ENCODE peak calls at places on chromosomes 12 and 14, in four cellular contexts. One of them, this sample, is unnamed.

GRCh38 chr12:68310370-68310769 is 21.8 kb downstream of the MDM1 start:
- DNase-seq in H9: no peak
- DNase-seq in IMR-90: peak; percentile 95
- DNase-seq in neuronal stem cell: no peak
- DNase-seq in this sample: no peak

GRCh38 chr12:131028587-131029338 is 75.1 kb downstream of the ADGRD1 start:
- DNase-seq in H9: no peak
- DNase-seq in IMR-90: no peak
- DNase-seq in neuronal stem cell: no peak
- DNase-seq in this sample: peak; percentile 62

GRCh38 chr12:11877869-11878780 is 192.6 kb upstream of the BCL2L14 start:
- DNase-seq in H9: no peak
- DNase-seq in IMR-90: peak; percentile 80
- DNase-seq in neuronal stem cell: no peak
- DNase-seq in this sample: no peak

GRCh38 chr12:49054096-49054495 is 6.5 kb downstream of the KMT2D start:
- DNase-seq in H9: no peak
- DNase-seq in IMR-90: no peak
- DNase-seq in neuronal stem cell: no peak
- DNase-seq in this sample: no peak

GRCh38 chr14:64722842-64723447 is 18.7 kb downstream of the PLEKHG3 start:
- DNase-seq in H9: no peak
- DNase-seq in IMR-90: no peak
- DNase-seq in neuronal stem cell: no peak
- DNase-seq in this sample: no peak

GRCh38 chr14:101034986-101035385 is 131.5 kb upstream of the RTL1 start:
- DNase-seq in H9: no peak
- DNase-seq in IMR-90: no peak
- DNase-seq in neuronal stem cell: no peak
- DNase-seq in this sample: no peak

GRCh38 chr12:71846322-71846940 is 6.9 kb downstream of the TBC1D15 start:
- DNase-seq in H9: no peak
- DNase-seq in IMR-90: peak; percentile 47
- DNase-seq in neuronal stem cell: no peak
- DNase-seq in this sample: peak; percentile 59

GRCh38 chr12:83826112-83826511 is 1086.5 kb downstream of the SLC6A15 start:
- DNase-seq in H9: peak; percentile 84
- DNase-seq in IMR-90: peak; percentile 28
- DNase-seq in neuronal stem cell: peak; percentile 24
- DNase-seq in this sample: peak; percentile 7

GRCh38 chr14:24944800-24945199 is 105.1 kb downstream of the STXBP6 start:
- DNase-seq in H9: no peak
- DNase-seq in IMR-90: no peak
- DNase-seq in neuronal stem cell: no peak
- DNase-seq in this sample: no peak

GRCh38 chr14:57714487-57714899 is 151.4 kb downstream of the SLC35F4 start:
- DNase-seq in H9: peak; percentile 55
- DNase-seq in IMR-90: no peak
- DNase-seq in neuronal stem cell: no peak
- DNase-seq in this sample: peak; percentile 4

GRCh38 chr14:55223364-55223763 is 32.0 kb upstream of the DLGAP5 start:
- DNase-seq in H9: no peak
- DNase-seq in IMR-90: no peak
- DNase-seq in neuronal stem cell: no peak
- DNase-seq in this sample: no peak

GRCh38 chr12:102757154-102757873 is 159.7 kb downstream of the PAH start:
- DNase-seq in H9: no peak
- DNase-seq in IMR-90: no peak
- DNase-seq in neuronal stem cell: no peak
- DNase-seq in this sample: no peak

GRCh38 chr12:91893476-91893875 is 252.2 kb downstream of the BTG1 start:
- DNase-seq in H9: no peak
- DNase-seq in IMR-90: no peak
- DNase-seq in neuronal stem cell: no peak
- DNase-seq in this sample: peak; percentile 26

GRCh38 chr14:100592972-100593371 is 5.8 kb upstream of the BEGAIN start:
- DNase-seq in H9: no peak
- DNase-seq in IMR-90: no peak
- DNase-seq in neuronal stem cell: no peak
- DNase-seq in this sample: no peak

GRCh38 chr12:100156731-100157426 is 14.2 kb upstream of the BLTP3B start:
- DNase-seq in H9: no peak
- DNase-seq in IMR-90: no peak
- DNase-seq in neuronal stem cell: no peak
- DNase-seq in this sample: no peak

GRCh38 chr12:59041241-59042121 is 121.2 kb upstream of the LRIG3 start:
- DNase-seq in H9: no peak
- DNase-seq in IMR-90: peak; percentile 96
- DNase-seq in neuronal stem cell: no peak
- DNase-seq in this sample: peak; percentile 90

GRCh38 chr12:182381-182883 is 31.5 kb downstream of the SLC6A12 start:
- DNase-seq in H9: no peak
- DNase-seq in IMR-90: peak; percentile 93
- DNase-seq in neuronal stem cell: no peak
- DNase-seq in this sample: no peak

GRCh38 chr12:104615048-104615561 is 158.4 kb downstream of the CHST11 start:
- DNase-seq in H9: no peak
- DNase-seq in IMR-90: no peak
- DNase-seq in neuronal stem cell: no peak
- DNase-seq in this sample: peak; percentile 56

GRCh38 chr12:69368171-69368570 is 8.6 kb downstream of the YEATS4 start:
- DNase-seq in H9: no peak
- DNase-seq in IMR-90: no peak
- DNase-seq in neuronal stem cell: no peak
- DNase-seq in this sample: no peak

GRCh38 chr12:26029741-26030033 is 71.2 kb downstream of the RASSF8 start:
- DNase-seq in H9: no peak
- DNase-seq in IMR-90: peak; percentile 30
- DNase-seq in neuronal stem cell: no peak
- DNase-seq in this sample: no peak

GRCh38 chr12:126905752-126906151 is 1361.2 kb upstream of the TMEM132C start:
- DNase-seq in H9: no peak
- DNase-seq in IMR-90: no peak
- DNase-seq in neuronal stem cell: no peak
- DNase-seq in this sample: no peak
- H2AK5ac ChIP-seq in H9: no peak overlapping the region
- H2AK5ac ChIP-seq in IMR-90: no peak overlapping the region
- H2AK5ac ChIP-seq in neuronal stem cell: no peak overlapping the region
- H2AK5ac ChIP-seq in this sample: no peak overlapping the region

GRCh38 chr12:106301611-106302321 is 767 bp upstream of the TCP11L2 start:
- DNase-seq in H9: peak; percentile 72
- DNase-seq in IMR-90: peak; percentile 64
- DNase-seq in neuronal stem cell: peak; percentile 24
- DNase-seq in this sample: peak; percentile 69
- H4K91ac ChIP-seq in H9: no peak overlapping the region
- H4K91ac ChIP-seq in IMR-90: peak overlapping the region; percentile 90
- H4K91ac ChIP-seq in neuronal stem cell: no peak overlapping the region
- H4K91ac ChIP-seq in this sample: peak overlapping the region; percentile 37

GRCh38 chr12:111411187-111411764 is 5.6 kb downstream of the SH2B3 start:
- DNase-seq in H9: no peak
- DNase-seq in IMR-90: no peak
- DNase-seq in neuronal stem cell: no peak
- DNase-seq in this sample: no peak

GRCh38 chr12:111408686-111409402 is 3.1 kb downstream of the SH2B3 start:
- DNase-seq in H9: no peak
- DNase-seq in IMR-90: no peak
- DNase-seq in neuronal stem cell: no peak
- DNase-seq in this sample: no peak

GRCh38 chr12:111410229-111411186 is 4.8 kb downstream of the SH2B3 start:
- DNase-seq in H9: no peak
- DNase-seq in IMR-90: no peak
- DNase-seq in neuronal stem cell: no peak
- DNase-seq in this sample: no peak

GRCh38 chr12:111408116-111408440 is 2.4 kb downstream of the SH2B3 start:
- DNase-seq in H9: no peak
- DNase-seq in IMR-90: no peak
- DNase-seq in neuronal stem cell: no peak
- DNase-seq in this sample: no peak

DNA sequence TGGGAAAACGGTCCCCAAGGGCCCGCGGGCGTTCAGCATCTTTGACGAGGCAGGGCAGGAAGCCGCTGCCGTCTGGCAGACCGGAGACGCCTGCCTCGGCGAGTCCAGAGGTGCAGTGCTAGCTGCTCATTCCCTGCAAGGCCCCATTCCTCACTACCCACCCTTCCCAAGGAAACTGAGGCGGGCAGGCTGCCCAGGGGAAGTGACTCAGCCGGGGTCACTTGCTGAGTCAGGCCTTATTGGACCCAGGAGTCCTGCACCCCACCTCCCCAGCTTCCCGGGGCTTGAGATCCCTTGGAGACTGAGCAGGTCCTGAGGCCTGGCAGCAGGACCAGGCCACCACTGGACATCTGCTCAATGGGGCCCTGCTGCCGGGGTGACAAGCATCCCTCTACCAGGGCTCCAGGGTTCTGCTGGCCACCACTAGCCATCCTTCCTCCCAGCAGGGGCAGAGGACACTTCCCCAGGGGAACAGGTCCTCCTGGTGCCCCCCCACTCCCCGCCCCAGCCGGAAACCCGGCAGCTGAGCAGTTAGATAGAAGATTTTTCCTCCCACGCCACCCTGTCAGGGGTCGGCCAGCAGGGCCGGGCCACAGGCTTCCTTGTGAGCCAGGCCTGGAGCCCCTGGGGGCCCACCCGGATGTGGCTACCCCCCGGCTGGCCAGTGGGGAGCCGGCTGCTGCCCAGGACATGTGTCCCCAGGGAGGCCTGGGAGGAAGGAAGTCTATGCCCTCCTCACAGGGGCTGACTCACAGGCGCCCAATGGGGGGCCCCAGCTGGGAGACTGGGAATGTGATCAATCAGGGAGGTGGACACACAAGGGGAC is 3.9 kb downstream of the SH2B3 start:
- DNase-seq in H9: peak; percentile 63
- DNase-seq in IMR-90: peak; percentile 67
- DNase-seq in neuronal stem cell: no peak
- DNase-seq in this sample: no peak
- H2AFZ ChIP-seq in H9: no peak overlapping the region
- H2AFZ ChIP-seq in IMR-90: peak overlapping the region; percentile 39
- H2AFZ ChIP-seq in neuronal stem cell: peak overlapping the region; percentile 25
- H2AFZ ChIP-seq in this sample: no peak overlapping the region

DNA sequence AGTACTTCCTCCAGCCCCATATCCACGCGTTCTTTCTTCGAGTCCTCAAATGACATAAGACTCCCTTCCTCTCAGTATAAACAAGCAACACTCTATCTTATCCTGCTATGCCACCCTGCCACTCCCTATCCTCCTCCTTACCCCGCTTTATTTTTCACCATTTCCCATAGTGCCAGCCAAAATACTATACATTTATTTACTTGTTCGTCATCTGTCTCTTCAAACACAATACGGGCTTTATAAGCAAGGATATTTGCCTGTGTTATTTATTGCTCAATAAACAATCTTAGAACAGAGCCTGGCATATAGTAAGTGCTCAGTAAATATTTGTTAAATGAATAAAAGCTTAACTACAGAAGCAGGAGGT is 444.9 kb downstream of the EGLN3 start:
- DNase-seq in H9: no peak
- DNase-seq in IMR-90: no peak
- DNase-seq in neuronal stem cell: no peak
- DNase-seq in this sample: no peak
- H2AK5ac ChIP-seq in H9: no peak overlapping the region
- H2AK5ac ChIP-seq in IMR-90: no peak overlapping the region
- H2AK5ac ChIP-seq in neuronal stem cell: no peak overlapping the region
- H2AK5ac ChIP-seq in this sample: no peak overlapping the region

GRCh38 chr14:85058170-85058569 is 471.8 kb upstream of the FLRT2 start:
- DNase-seq in H9: no peak
- DNase-seq in IMR-90: peak; percentile 11
- DNase-seq in neuronal stem cell: no peak
- DNase-seq in this sample: no peak
- H4K91ac ChIP-seq in H9: no peak overlapping the region
- H4K91ac ChIP-seq in IMR-90: no peak overlapping the region
- H4K91ac ChIP-seq in neuronal stem cell: no peak overlapping the region
- H4K91ac ChIP-seq in this sample: no peak overlapping the region

DNA sequence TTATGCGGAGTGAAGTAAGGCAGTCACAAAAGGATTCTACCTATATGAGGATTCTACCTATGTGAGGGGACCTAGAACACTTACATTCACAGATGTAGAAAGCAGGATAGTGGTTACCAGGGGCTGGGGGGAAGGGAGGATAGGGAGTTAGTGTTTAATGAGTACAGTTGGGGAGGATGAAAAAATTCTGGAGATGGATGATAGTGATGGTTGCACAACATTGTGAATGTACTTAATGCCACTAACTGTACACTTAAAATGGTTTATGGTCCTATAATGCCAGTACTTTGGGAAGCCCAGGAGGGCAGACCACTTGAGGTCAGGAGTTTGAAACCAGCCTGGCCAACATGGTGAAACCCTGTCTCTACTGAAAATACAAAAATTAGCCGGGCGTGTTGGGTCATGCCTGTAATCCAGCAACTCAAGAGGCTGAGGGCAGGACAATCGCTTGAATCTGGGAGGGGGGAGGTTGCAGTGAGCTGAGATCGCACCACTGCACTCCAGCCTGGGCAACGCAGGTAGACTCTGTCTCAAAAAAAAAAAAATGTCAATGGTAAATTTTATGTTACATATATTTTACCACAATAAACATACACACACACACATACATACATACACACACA is 25.4 kb downstream of the SVOP start:
- DNase-seq in H9: no peak
- DNase-seq in IMR-90: no peak
- DNase-seq in neuronal stem cell: no peak
- DNase-seq in this sample: no peak
- H2AFZ ChIP-seq in H9: no peak overlapping the region
- H2AFZ ChIP-seq in IMR-90: no peak overlapping the region
- H2AFZ ChIP-seq in neuronal stem cell: no peak overlapping the region
- H2AFZ ChIP-seq in this sample: no peak overlapping the region

GRCh38 chr14:104794099-104794498 is 1.4 kb downstream of the AKT1 start:
- DNase-seq in H9: peak; percentile 79
- DNase-seq in IMR-90: peak; percentile 66
- DNase-seq in neuronal stem cell: no peak
- DNase-seq in this sample: peak; percentile 42
- H2AK5ac ChIP-seq in H9: no peak overlapping the region
- H2AK5ac ChIP-seq in IMR-90: peak overlapping the region; percentile 41
- H2AK5ac ChIP-seq in neuronal stem cell: peak overlapping the region; percentile 59
- H2AK5ac ChIP-seq in this sample: no peak overlapping the region

DNA sequence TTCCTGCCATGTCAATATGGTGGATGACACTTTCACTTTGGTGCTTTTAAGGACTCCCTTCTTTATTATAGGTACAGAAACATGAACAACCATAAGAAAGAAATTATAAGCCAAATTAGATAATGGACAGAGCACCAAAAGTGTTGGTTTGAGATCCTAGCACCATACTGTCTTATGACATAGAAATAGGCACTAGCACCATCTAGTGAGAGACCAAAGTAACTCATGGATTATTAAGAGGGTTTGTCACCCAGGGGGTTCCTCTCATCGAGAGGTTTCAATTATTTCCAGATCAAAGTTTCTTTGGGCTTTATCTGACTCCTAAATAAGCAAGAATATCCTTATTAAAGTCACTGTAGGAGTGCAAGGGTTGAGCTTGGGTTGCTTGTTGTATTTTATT is 153.0 kb upstream of the DIO2 start:
- DNase-seq in H9: no peak
- DNase-seq in IMR-90: peak; percentile 21
- DNase-seq in neuronal stem cell: no peak
- DNase-seq in this sample: no peak
- H4K91ac ChIP-seq in H9: no peak overlapping the region
- H4K91ac ChIP-seq in IMR-90: no peak overlapping the region
- H4K91ac ChIP-seq in neuronal stem cell: no peak overlapping the region
- H4K91ac ChIP-seq in this sample: no peak overlapping the region

This sample was measured in trophoblast cell.